ENCODE peak calls at places on chromosomes 12 and 14, in nine cellular contexts. Y, T, Q, L, C, G, O, X and D are unnamed samples.

GRCh38 chr14:105885561-105886320 is 359.4 kb downstream of the TMEM121 start:
- DNase-seq in Y (no peak), T (no peak), Q (peak), L (no peak), C (peak), G (no peak), O (peak), X (no peak), D (peak)

GRCh38 chr14:59245809-59246295 is 57.4 kb downstream of the DAAM1 start:
- DNase-seq in Y (no peak), T (no peak), Q (no peak), L (no peak), C (no peak), G (no peak), O (no peak), X (no peak), D (no peak)

GRCh38 chr14:83483063-83483462 is 1949.4 kb upstream of the SEL1L start:
- DNase-seq in Y (no peak), T (no peak), Q (no peak), L (no peak), C (no peak), G (no peak), O (no peak), X (no peak), D (no peak)

GRCh38 chr12:3076730-3077571 is at the start of gene TSPAN9:
- DNase-seq in Y (no peak), T (peak), Q (peak), L (no peak), C (peak), G (no peak), O (peak), X (peak), D (peak)

GRCh38 chr12:65609359-65609771 is 214.9 kb upstream of the HMGA2 start:
- DNase-seq in Y (peak), T (no peak), Q (no peak), L (peak), C (no peak), G (peak), O (no peak), X (peak), D (no peak)

GRCh38 chr12:102527256-102527720 is 46.9 kb upstream of the IGF1 start:
- DNase-seq in Y (peak), T (no peak), Q (no peak), L (peak), C (no peak), G (no peak), O (no peak), X (no peak), D (no peak)

GRCh38 chr14:33539918-33540357 is 410.9 kb downstream of the EGLN3 start:
- DNase-seq in Y (no peak), T (no peak), Q (no peak), L (no peak), C (no peak), G (no peak), O (no peak), X (no peak), D (no peak)

GRCh38 chr12:113747048-113747447 is 219.1 kb downstream of the RBM19 start:
- DNase-seq in Y (no peak), T (no peak), Q (no peak), L (no peak), C (no peak), G (no peak), O (no peak), X (no peak), D (no peak)

GRCh38 chr12:127262658-127263057 is 1004.3 kb upstream of the TMEM132C start:
- DNase-seq in Y (no peak), T (no peak), Q (no peak), L (no peak), C (no peak), G (no peak), O (no peak), X (no peak), D (no peak)

GRCh38 chr14:28773917-28774691 is 7.5 kb downstream of the FOXG1 start:
- DNase-seq in Y (no peak), T (peak), Q (no peak), L (peak), C (no peak), G (no peak), O (no peak), X (no peak), D (no peak)

GRCh38 chr14:104801284-104802119 is 601 bp downstream of the ZBTB42 start:
- DNase-seq in Y (no peak), T (peak), Q (no peak), L (no peak), C (no peak), G (no peak), O (peak), X (no peak), D (no peak)

GRCh38 chr14:96574633-96575191 is 72.5 kb downstream of the PAPOLA start:
- DNase-seq in Y (peak), T (no peak), Q (no peak), L (peak), C (no peak), G (peak), O (no peak), X (peak), D (no peak)

GRCh38 chr12:52041695-52042123 is 9.5 kb upstream of the NR4A1 start:
- DNase-seq in Y (no peak), T (no peak), Q (peak), L (no peak), C (peak), G (no peak), O (no peak), X (no peak), D (no peak)

GRCh38 chr12:15212877-15213276 is 8.3 kb downstream of the RERG start:
- DNase-seq in Y (no peak), T (no peak), Q (no peak), L (no peak), C (no peak), G (no peak), O (no peak), X (no peak), D (no peak)

GRCh38 chr12:89162704-89163261 is 189.5 kb downstream of the DUSP6 start:
- DNase-seq in Y (peak), T (no peak), Q (peak), L (peak), C (peak), G (peak), O (peak), X (peak), D (no peak)

GRCh38 chr14:68796418-68797101 is 3.7 kb upstream of the ZFP36L1 start:
- DNase-seq in Y (no peak), T (no peak), Q (no peak), L (no peak), C (peak), G (no peak), O (no peak), X (no peak), D (no peak)

GRCh38 chr14:96304956-96305355 is 48.9 kb downstream of the BDKRB1 start:
- DNase-seq in Y (no peak), T (peak), Q (no peak), L (no peak), C (no peak), G (no peak), O (no peak), X (no peak), D (no peak)

GRCh38 chr14:22544406-22544805 is 44.6 kb downstream of the DAD1 start:
- DNase-seq in Y (no peak), T (no peak), Q (no peak), L (no peak), C (no peak), G (no peak), O (no peak), X (no peak), D (no peak)

GRCh38 chr14:67331368-67332125 is 28.1 kb downstream of the ATP6V1D start:
- DNase-seq in Y (no peak), T (no peak), Q (no peak), L (no peak), C (no peak), G (no peak), O (no peak), X (peak), D (no peak)

GRCh38 chr12:127987199-127987901 is 279.6 kb upstream of the TMEM132C start:
- DNase-seq in Y (peak), T (no peak), Q (no peak), L (peak), C (no peak), G (peak), O (no peak), X (no peak), D (no peak)

GRCh38 chr12:96297504-96297903 is 102.7 kb downstream of the CDK17 start:
- DNase-seq in Y (no peak), T (no peak), Q (no peak), L (no peak), C (no peak), G (no peak), O (no peak), X (no peak), D (no peak)

GRCh38 chr14:70401643-70402042 is 15.2 kb downstream of the SYNJ2BP start:
- DNase-seq in Y (no peak), T (no peak), Q (no peak), L (no peak), C (no peak), G (no peak), O (no peak), X (no peak), D (no peak)

GRCh38 chr14:57389646-57390036 is 745 bp upstream of the NAA30 start:
- DNase-seq in Y (no peak), T (no peak), Q (no peak), L (no peak), C (no peak), G (no peak), O (no peak), X (no peak), D (no peak)

GRCh38 chr14:50366115-50366514 is 30.6 kb downstream of the CDKL1 start:
- DNase-seq in Y (no peak), T (no peak), Q (peak), L (no peak), C (no peak), G (no peak), O (no peak), X (no peak), D (no peak)

GRCh38 chr12:104282109-104282508 is 21.4 kb upstream of the EID3 start:
- DNase-seq in Y (no peak), T (no peak), Q (no peak), L (peak), C (no peak), G (no peak), O (no peak), X (no peak), D (no peak)

GRCh38 chr12:52648012-52648550 is 3.9 kb downstream of the KRT2 start:
- DNase-seq in Y (no peak), T (no peak), Q (no peak), L (no peak), C (peak), G (no peak), O (no peak), X (no peak), D (no peak)

GRCh38 chr14:69571449-69571878 is 3.2 kb downstream of the CCDC177 start:
- DNase-seq in Y (no peak), T (no peak), Q (no peak), L (no peak), C (no peak), G (no peak), O (no peak), X (no peak), D (no peak)

GRCh38 chr12:53659011-53659551 is 16.8 kb downstream of the ATP5MC2 start:
- DNase-seq in Y (no peak), T (peak), Q (peak), L (no peak), C (no peak), G (no peak), O (no peak), X (peak), D (no peak)

GRCh38 chr12:68609955-68610434 is 704 bp upstream of the RAP1B start:
- DNase-seq in Y (no peak), T (no peak), Q (peak), L (no peak), C (no peak), G (no peak), O (no peak), X (no peak), D (no peak)

GRCh38 chr12:96194901-96195844 is 998 bp downstream of the ELK3 start:
- DNase-seq in Y (no peak), T (peak), Q (peak), L (no peak), C (no peak), G (no peak), O (no peak), X (no peak), D (peak)

GRCh38 chr12:68790081-68790951 is 17.7 kb upstream of the MDM2 start:
- DNase-seq in Y (no peak), T (no peak), Q (no peak), L (no peak), C (peak), G (no peak), O (no peak), X (no peak), D (no peak)

GRCh38 chr14:100882026-100882967 is 21.2 kb downstream of the RTL1 start:
- DNase-seq in Y (no peak), T (no peak), Q (no peak), L (no peak), C (no peak), G (no peak), O (peak), X (no peak), D (no peak)

GRCh38 chr12:62292761-62293446 is 32.7 kb downstream of the USP15 start:
- DNase-seq in Y (no peak), T (no peak), Q (no peak), L (no peak), C (no peak), G (no peak), O (no peak), X (no peak), D (no peak)

GRCh38 chr14:102993523-102993922 is 63.8 kb downstream of the CDC42BPB start:
- DNase-seq in Y (no peak), T (no peak), Q (no peak), L (peak), C (no peak), G (peak), O (no peak), X (peak), D (no peak)

GRCh38 chr12:86134571-86134970 is 121.6 kb downstream of the MGAT4C start:
- DNase-seq in Y (no peak), T (no peak), Q (no peak), L (no peak), C (no peak), G (no peak), O (no peak), X (no peak), D (no peak)

GRCh38 chr12:46825526-46826414 is at the start of gene SLC38A4:
- DNase-seq in Y (no peak), T (peak), Q (no peak), L (no peak), C (no peak), G (peak), O (peak), X (no peak), D (peak)

GRCh38 chr14:105067969-105068301 is 2.7 kb upstream of the GPR132 start:
- DNase-seq in Y (no peak), T (no peak), Q (no peak), L (no peak), C (no peak), G (no peak), O (no peak), X (no peak), D (no peak)

DNA sequence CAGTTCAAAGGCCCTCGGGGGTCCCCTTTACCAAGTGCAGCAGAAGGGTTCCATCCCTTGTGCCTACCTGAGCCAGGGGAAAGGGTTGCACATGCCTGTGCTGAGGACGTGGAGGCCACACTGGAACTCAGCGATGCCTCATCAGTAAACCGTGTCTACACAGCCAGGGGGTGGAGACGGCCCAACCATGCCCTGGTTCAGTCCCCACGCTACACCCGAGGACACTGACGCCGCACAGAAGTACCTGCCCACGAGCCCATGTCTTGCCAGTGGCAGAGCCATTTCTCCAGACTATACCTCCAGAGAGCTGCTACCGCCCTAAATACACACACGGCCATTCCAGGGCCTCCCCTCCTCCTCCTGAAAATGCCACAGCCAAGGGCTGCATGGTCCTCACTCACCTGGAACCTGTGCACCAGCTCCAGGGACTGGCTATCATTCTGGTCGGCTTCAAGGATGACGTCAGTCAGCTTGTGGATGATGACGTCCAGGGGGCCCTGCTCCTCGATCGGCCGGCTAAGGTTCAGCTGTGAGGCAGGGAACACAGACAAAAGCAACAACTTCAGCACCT is 93.4 kb downstream of the CHGA start:
- DNase-seq in Y (no peak), T (no peak), Q (no peak), L (no peak), C (no peak), G (no peak), O (no peak), X (no peak), D (no peak)
- TF ChIP-seq CTCF in Y (no peak), T (no peak), Q (no peak), L (no peak), C (no peak), G (no peak), O (no peak), X (no peak), D (no peak)

GRCh38 chr12:122799635-122800243 is 25.4 kb downstream of the CCDC62 start:
- DNase-seq in Y (no peak), T (no peak), Q (no peak), L (no peak), C (no peak), G (no peak), O (peak), X (no peak), D (no peak)
- TF ChIP-seq CTCF in Y (no peak), T (no peak), Q (no peak), L (no peak), C (no peak), G (no peak), O (no peak), X (no peak), D (no peak)

GRCh38 chr12:124939428-124940142 is 25.1 kb upstream of the UBC start:
- DNase-seq in Y (peak), T (peak), Q (peak), L (peak), C (peak), G (peak), O (peak), X (peak), D (peak)
- TF ChIP-seq CTCF in Y (no peak), T (no peak), Q (no peak), L (no peak), C (no peak), G (no peak), O (no peak), X (no peak), D (no peak)

GRCh38 chr12:25135531-25136154 is 59.3 kb downstream of the DNAI7 start:
- DNase-seq in Y (no peak), T (peak), Q (no peak), L (no peak), C (no peak), G (no peak), O (no peak), X (peak), D (no peak)
- TF ChIP-seq CTCF in Y (no peak), T (no peak), Q (no peak), L (no peak), C (no peak), G (no peak), O (no peak), X (peak), D (no peak)

GRCh38 chr14:77139540-77140342 is 1.9 kb downstream of the ZDHHC22 start:
- DNase-seq in Y (no peak), T (peak), Q (no peak), L (no peak), C (no peak), G (no peak), O (no peak), X (no peak), D (no peak)
- TF ChIP-seq CTCF in Y (peak), T (peak), Q (no peak), L (peak), C (no peak), G (peak), O (peak), X (peak), D (peak)

GRCh38 chr12:108691154-108691994 is 39.9 kb downstream of the CORO1C start:
- DNase-seq in Y (peak), T (peak), Q (peak), L (peak), C (peak), G (peak), O (peak), X (peak), D (peak)
- TF ChIP-seq CTCF in Y (peak), T (peak), Q (peak), L (peak), C (no peak), G (peak), O (peak), X (peak), D (no peak)

GRCh38 chr12:32947203-32947795 is 50.7 kb upstream of the PKP2 start:
- DNase-seq in Y (no peak), T (no peak), Q (no peak), L (no peak), C (no peak), G (no peak), O (no peak), X (no peak), D (no peak)
- TF ChIP-seq CTCF in Y (no peak), T (no peak), Q (no peak), L (no peak), C (no peak), G (no peak), O (peak), X (peak), D (no peak)

GRCh38 chr14:36521598-36522345 is 1.7 kb upstream of the NKX2-1 start:
- DNase-seq in Y (no peak), T (peak), Q (no peak), L (no peak), C (no peak), G (no peak), O (peak), X (no peak), D (no peak)
- TF ChIP-seq CTCF in Y (no peak), T (no peak), Q (no peak), L (no peak), C (no peak), G (no peak), O (no peak), X (no peak), D (no peak)

GRCh38 chr14:77457522-77458248 is at the start of the genes AHSA1 and VIPAS39:
- DNase-seq in Y (peak), T (peak), Q (peak), L (peak), C (peak), G (peak), O (peak), X (peak), D (peak)
- TF ChIP-seq CTCF in Y (no peak), T (no peak), Q (no peak), L (no peak), C (no peak), G (no peak), O (no peak), X (no peak), D (peak)